ENCODE peak calls at places on chromosomes 7 and 10, in six cellular contexts. U is HCT116, D is K562, S is HepG2, X is H1, K is GM12878. T is an unnamed sample.

GRCh38 chr10:7915923-7916322 is 97.6 kb downstream of the TAF3 start:
- DNase-seq in U (no peak), S (no peak), D (no peak), K (no peak), X (no peak), T (peak)

GRCh38 chr7:82080254-82080924 is 310.5 kb upstream of the HGF start:
- DNase-seq in X (no peak), S (no peak), D (no peak), K (peak), U (no peak), T (no peak)

GRCh38 chr7:48150086-48150485 is 21.2 kb upstream of the ABCA13 start:
- DNase-seq in U (no peak), K (no peak), S (no peak), D (no peak), X (no peak), T (no peak)

GRCh38 chr10:114753126-114753525 is 68.5 kb upstream of the FHIP2A start:
- DNase-seq in K (no peak), S (no peak), X (no peak), U (no peak), D (no peak), T (no peak)

GRCh38 chr10:70918851-70919530 is 30.6 kb upstream of the PCBD1 start:
- DNase-seq in U (no peak), K (no peak), D (peak), S (no peak), X (no peak), T (no peak)

GRCh38 chr7:150311711-150312110 is 11.4 kb upstream of the LRRC61 start:
- DNase-seq in S (no peak), K (no peak), D (no peak), X (no peak), U (no peak), T (no peak)

GRCh38 chr10:98038333-98038732 is 7.9 kb upstream of the CRTAC1 start:
- DNase-seq in S (no peak), D (no peak), U (no peak), X (peak), K (no peak), T (no peak)

GRCh38 chr10:22251751-22252285 is 34.0 kb upstream of the EBLN1 start:
- DNase-seq in D (no peak), S (no peak), U (no peak), K (no peak), X (peak), T (peak)

GRCh38 chr10:80460399-80461207 is 6.5 kb downstream of the TSPAN14 start:
- DNase-seq in D (no peak), U (peak), S (peak), X (peak), K (no peak), T (peak)

GRCh38 chr10:114301177-114301576 is 62.1 kb downstream of the VWA2 start:
- DNase-seq in X (no peak), U (no peak), D (peak), K (no peak), S (no peak), T (no peak)

GRCh38 chr7:76008156-76008687 is 13.8 kb upstream of the TMEM120A start:
- DNase-seq in D (no peak), X (no peak), U (no peak), S (no peak), K (peak), T (no peak)

GRCh38 chr10:94397549-94398370 is 4.6 kb upstream of the TBC1D12 start:
- DNase-seq in X (no peak), K (no peak), U (no peak), S (peak), D (peak), T (no peak)

GRCh38 chr10:57657164-57657765 is 610.4 kb downstream of the IPMK start:
- DNase-seq in K (no peak), D (peak), U (peak), X (peak), S (peak), T (peak)

GRCh38 chr10:48466611-48467240 is 138.1 kb downstream of the ARHGAP22 start:
- DNase-seq in K (no peak), D (no peak), S (no peak), U (no peak), X (peak), T (no peak)

GRCh38 chr10:43026039-43026973 is 50.6 kb upstream of the RET start:
- DNase-seq in S (no peak), X (peak), U (no peak), K (no peak), D (no peak), T (peak)

GRCh38 chr10:4111593-4111992 is 326.6 kb upstream of the KLF6 start:
- DNase-seq in K (no peak), D (no peak), X (no peak), S (no peak), U (no peak), T (no peak)

GRCh38 chr10:70729763-70730357 is 55.3 kb downstream of the TBATA start:
- DNase-seq in U (no peak), K (no peak), X (no peak), S (no peak), D (no peak), T (no peak)

GRCh38 chr7:2809903-2810628 is 34.0 kb downstream of the GNA12 start:
- DNase-seq in X (no peak), D (no peak), S (no peak), U (no peak), K (no peak), T (no peak)

GRCh38 chr7:31432166-31432565 is 81.7 kb upstream of the ITPRID1 start:
- DNase-seq in U (no peak), D (no peak), X (no peak), S (no peak), K (no peak), T (no peak)

GRCh38 chr7:934469-935320 is 19.8 kb downstream of the ADAP1 start:
- DNase-seq in X (no peak), U (no peak), D (peak), K (no peak), S (no peak), T (no peak)

GRCh38 chr7:112515989-112516388 is 35.2 kb downstream of the LSMEM1 start:
- DNase-seq in X (no peak), K (no peak), D (no peak), S (no peak), U (peak), T (peak)

GRCh38 chr10:75744242-75744641 is 312.8 kb downstream of the LRMDA start:
- DNase-seq in K (no peak), X (no peak), D (no peak), S (no peak), U (no peak), T (no peak)

GRCh38 chr7:158375034-158375433 is 212.6 kb downstream of the PTPRN2 start:
- DNase-seq in K (no peak), X (no peak), U (no peak), D (no peak), S (no peak), T (no peak)

GRCh38 chr10:93980486-93980885 is 13.2 kb upstream of the PLCE1 start:
- DNase-seq in S (no peak), X (no peak), U (no peak), D (no peak), K (no peak), T (no peak)

GRCh38 chr10:51369903-51370302 is 295.6 kb downstream of the PRKG1 start:
- DNase-seq in D (no peak), S (no peak), U (no peak), K (no peak), X (no peak), T (no peak)

GRCh38 chr10:31020128-31020527 is 11.5 kb downstream of the ZNF438 start:
- DNase-seq in S (no peak), D (no peak), X (no peak), K (no peak), U (no peak), T (no peak)

GRCh38 chr7:131057015-131057518 is 270.6 kb upstream of the MKLN1 start:
- DNase-seq in K (no peak), X (no peak), S (peak), U (no peak), D (no peak), T (no peak)

GRCh38 chr7:50308301-50309129 is 4.0 kb downstream of the IKZF1 start:
- DNase-seq in S (no peak), X (no peak), K (no peak), D (peak), U (no peak), T (no peak)

GRCh38 chr10:101564490-101564991 is 23.5 kb downstream of the POLL start:
- DNase-seq in X (no peak), K (no peak), U (no peak), S (no peak), D (no peak), T (no peak)

GRCh38 chr10:43287056-43288007 is 20.5 kb upstream of the RASGEF1A start:
- DNase-seq in S (no peak), D (no peak), K (peak), U (peak), X (no peak), T (peak)

GRCh38 chr10:37711617-37712488 is 145.6 kb downstream of the ZNF248 start:
- DNase-seq in S (no peak), U (no peak), X (no peak), K (no peak), D (no peak), T (no peak)

GRCh38 chr10:77983384-77984341 is 45.7 kb downstream of the POLR3A start:
- DNase-seq in S (no peak), U (no peak), D (no peak), X (no peak), K (no peak), T (no peak)

GRCh38 chr10:10897400-10897799 is 120.3 kb upstream of the CELF2 start:
- DNase-seq in S (no peak), U (no peak), X (no peak), K (no peak), D (no peak), T (no peak)

GRCh38 chr10:123272171-123272570 is 118.0 kb downstream of the BUB3 start:
- DNase-seq in S (no peak), U (no peak), X (no peak), K (no peak), D (no peak), T (peak)

GRCh38 chr7:74027683-74028320 is at the start of gene ELN:
- DNase-seq in S (no peak), D (no peak), K (no peak), U (no peak), X (no peak), T (no peak)

GRCh38 chr7:25861704-25862253 is 290.2 kb upstream of the NFE2L3 start:
- DNase-seq in D (no peak), S (no peak), X (no peak), U (no peak), K (no peak), T (no peak)

GRCh38 chr10:125072824-125073223 is 87.5 kb downstream of the CTBP2 start:
- DNase-seq in X (no peak), U (no peak), S (no peak), D (no peak), K (no peak), T (no peak)

DNA sequence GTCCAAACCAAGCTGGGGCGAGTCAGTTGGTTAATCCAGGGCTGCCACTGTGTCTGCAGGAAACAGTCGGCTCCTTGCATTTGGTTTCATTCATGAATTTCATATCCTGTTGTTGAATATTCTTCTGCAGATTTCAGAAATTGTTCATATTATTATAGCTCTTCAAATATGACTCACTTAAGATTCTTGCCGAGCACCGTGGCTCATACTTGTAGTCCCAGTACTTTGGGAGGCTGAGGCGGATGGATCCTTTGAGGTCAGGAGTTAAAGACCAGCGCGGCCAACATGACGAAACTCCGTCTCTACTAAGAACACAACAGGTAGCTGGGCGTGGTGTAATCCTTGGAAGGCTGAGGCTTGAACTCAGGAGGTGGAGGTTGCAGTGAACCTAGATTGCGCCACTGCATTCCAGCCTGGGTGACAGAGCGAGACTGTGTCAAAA is 24.0 kb downstream of the PFKP start:
- DNase-seq in K (no peak), D (no peak), S (peak), X (no peak), U (peak), T (peak)
- TF ChIP-seq JUND in K (no peak), D (no peak), S (no peak), X (no peak), U (peak), T (no peak)

GRCh38 chr10:121088524-121088923 is 237.4 kb downstream of the WDR11 start:
- DNase-seq in D (no peak), K (no peak), S (no peak), U (no peak), X (peak), T (no peak)
- TF ChIP-seq JUND in D (no peak), K (no peak), S (no peak), U (no peak), X (no peak), T (no peak)

DNA sequence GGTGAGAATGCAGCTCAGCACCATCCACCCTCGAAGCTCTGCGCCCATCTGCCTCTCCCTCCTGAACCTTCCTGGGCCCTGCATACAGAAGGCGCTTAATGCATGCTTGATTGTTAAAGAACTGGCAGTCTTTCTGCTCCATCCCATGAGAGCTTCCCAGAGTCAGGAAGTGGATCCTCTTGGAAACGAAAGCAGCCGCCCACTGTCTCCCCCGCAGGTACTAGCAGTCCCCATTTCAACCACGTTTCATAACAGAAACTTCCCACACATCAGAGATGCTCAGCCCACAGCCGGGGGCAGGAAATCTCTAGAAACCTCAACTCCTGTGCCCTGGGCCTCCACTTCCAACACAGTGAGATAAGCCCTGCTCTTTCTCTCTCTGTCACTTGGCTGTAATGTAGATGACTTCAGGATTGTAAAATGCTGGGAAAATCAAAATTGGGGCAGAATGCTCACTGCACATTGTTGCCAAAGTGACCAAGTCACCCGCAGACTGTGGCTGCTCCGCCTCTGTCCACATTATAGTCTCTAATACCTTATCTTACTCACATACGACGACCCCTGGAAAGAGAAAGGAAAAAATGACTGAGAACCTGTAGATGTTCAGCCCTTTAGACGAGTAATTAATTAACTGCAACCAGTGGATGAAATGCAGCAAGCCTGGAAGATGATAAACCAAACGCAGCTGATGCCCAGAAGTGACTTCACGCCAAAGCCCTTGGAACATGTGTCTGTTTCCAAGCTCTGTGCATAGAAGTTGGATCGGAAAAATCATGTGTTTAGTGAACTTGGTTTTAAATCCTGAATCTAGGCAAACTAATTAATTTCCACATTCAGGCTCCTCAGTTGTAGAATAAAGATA is 28.5 kb downstream of the GSDME start:
- DNase-seq in S (no peak), K (no peak), X (no peak), D (no peak), U (no peak), T (no peak)
- TF ChIP-seq JUND in S (no peak), K (no peak), X (no peak), D (no peak), U (no peak), T (no peak)

GRCh38 chr10:59099536-59099935 is 76.9 kb upstream of the PHYHIPL start:
- DNase-seq in K (no peak), D (no peak), X (no peak), S (no peak), U (no peak), T (no peak)
- TF ChIP-seq JUND in K (no peak), D (no peak), X (no peak), S (no peak), U (no peak), T (no peak)